ENCODE peak calls at places on chromosomes 6 and 20, in six cellular contexts. R is fibroblast of the aortic adventitia; V is tibial artery; M is stimulated activated CD8-positive, alpha-beta memory T cell treated with anti-CD3 and anti-CD28 coated beads, Interleukin-15, amount 100 ng/mL, for 24 hours; X is HEK293T; D is activated T-helper 1 cell treated with anti-CD3 and anti-CD28 coated beads, Interleukin-12 subunit alpha, Interleukin-12 subunit beta, Interleukin-2, Interleukin-4 antibody, amounts not matched to agents 30 ng/mL and 10 ng/mL and 1 ng/mL, durations not matched to agents 14 hours and 24 hours and 36 hours. Z is an unnamed sample.

GRCh38 chr6:167893416-167893815 is 66.7 kb downstream of the AFDN start:
- DNase-seq in R (peak), D (no peak), V (no peak), X (no peak), M (no peak), Z (peak)

GRCh38 chr6:32168350-32168749 is 4.0 kb downstream of the EGFL8 start:
- DNase-seq in D (no peak), R (no peak), M (no peak), X (no peak), V (no peak), Z (no peak)

GRCh38 chr6:14088600-14089168 is 28.9 kb upstream of the CD83 start:
- DNase-seq in X (no peak), R (no peak), D (no peak), M (no peak), V (no peak), Z (no peak)

GRCh38 chr20:61569836-61570235 is 317.8 kb downstream of the CDH4 start:
- DNase-seq in X (no peak), R (no peak), D (no peak), M (no peak), V (no peak), Z (no peak)

GRCh38 chr6:22605736-22606135 is 36.4 kb downstream of the HDGFL1 start:
- DNase-seq in D (no peak), X (no peak), V (no peak), R (no peak), M (no peak), Z (no peak)

GRCh38 chr6:160974304-160974771 is 17.2 kb upstream of the MAP3K4 start:
- DNase-seq in M (no peak), V (no peak), R (peak), X (no peak), D (no peak), Z (no peak)

GRCh38 chr6:11450061-11450460 is 87.5 kb upstream of the TMEM170B start:
- DNase-seq in M (no peak), X (no peak), V (no peak), D (no peak), R (no peak), Z (no peak)

GRCh38 chr20:50957276-50957675 is 1.1 kb downstream of the DPM1 start:
- DNase-seq in R (peak), M (no peak), V (no peak), D (no peak), X (no peak), Z (no peak)

GRCh38 chr20:56995635-56996075 is 270.8 kb downstream of the BMP7 start:
- DNase-seq in M (no peak), D (no peak), X (peak), V (no peak), R (no peak), Z (peak)

GRCh38 chr20:62381842-62382241 is 5.1 kb upstream of the RPS21 start:
- DNase-seq in V (no peak), D (no peak), R (no peak), M (no peak), X (no peak), Z (no peak)

GRCh38 chr6:77010931-77011542 is 452.3 kb downstream of the HTR1B start:
- DNase-seq in D (no peak), V (no peak), X (no peak), R (no peak), M (no peak), Z (no peak)

GRCh38 chr6:72624557-72625160 is 2.8 kb downstream of the KCNQ5 start:
- DNase-seq in M (no peak), X (peak), V (no peak), R (peak), D (no peak), Z (no peak)

GRCh38 chr6:99348823-99349619 is 453 bp downstream of the FAXC start:
- DNase-seq in X (peak), D (no peak), M (no peak), V (no peak), R (no peak), Z (no peak)

GRCh38 chr20:9617940-9618339 is 103.5 kb downstream of the LAMP5 start:
- DNase-seq in D (no peak), M (no peak), R (peak), V (no peak), X (peak), Z (no peak)

GRCh38 chr20:17650301-17650761 is 31.7 kb downstream of the RRBP1 start:
- DNase-seq in M (no peak), V (peak), R (peak), X (no peak), D (no peak), Z (no peak)

GRCh38 chr20:31990958-31991705 is 19.1 kb upstream of the CCM2L start:
- DNase-seq in V (no peak), D (no peak), M (no peak), X (no peak), R (no peak), Z (no peak)

GRCh38 chr6:122654016-122654415 is 43.8 kb downstream of the PKIB start:
- DNase-seq in D (no peak), R (peak), V (no peak), M (no peak), X (no peak), Z (no peak)

GRCh38 chr6:149129401-149130077 is 188.0 kb upstream of the TAB2 start:
- DNase-seq in X (no peak), D (no peak), M (no peak), V (peak), R (peak), Z (no peak)

GRCh38 chr20:52171025-52171424 is 20.6 kb downstream of the ZFP64 start:
- DNase-seq in X (no peak), M (no peak), V (no peak), R (no peak), D (no peak), Z (no peak)

GRCh38 chr6:56534680-56535419 is 107.8 kb downstream of the DST start:
- DNase-seq in D (no peak), X (no peak), R (no peak), V (no peak), M (no peak), Z (peak)

GRCh38 chr6:166542580-166542912 is 43.9 kb downstream of the RAMACL start:
- DNase-seq in D (no peak), X (no peak), M (no peak), R (no peak), V (no peak), Z (no peak)

GRCh38 chr6:16129623-16130243 is 847 bp downstream of the MYLIP start:
- DNase-seq in V (no peak), R (peak), M (no peak), X (no peak), D (peak), Z (no peak)

GRCh38 chr20:41592516-41593192 is 25.5 kb downstream of the CHD6 start:
- DNase-seq in V (no peak), X (no peak), R (no peak), D (no peak), M (no peak), Z (no peak)

GRCh38 chr6:32129297-32130088 is 595 bp downstream of the FKBPL start:
- DNase-seq in X (no peak), V (no peak), M (no peak), D (no peak), R (no peak), Z (no peak)

GRCh38 chr20:51715873-51716215 is 52.3 kb downstream of the ATP9A start:
- DNase-seq in R (no peak), D (no peak), X (no peak), M (no peak), V (no peak), Z (no peak)

GRCh38 chr6:111337715-111338333 is 145.2 kb downstream of the REV3L start:
- DNase-seq in X (no peak), V (no peak), M (no peak), R (no peak), D (no peak), Z (no peak)

GRCh38 chr6:116616757-116617093 is 446 bp downstream of the RSPH4A start:
- DNase-seq in X (peak), V (no peak), D (no peak), R (no peak), M (no peak), Z (no peak)

GRCh38 chr6:133170602-133171001 is 70.6 kb upstream of the EYA4 start:
- DNase-seq in D (no peak), V (no peak), X (no peak), R (no peak), M (no peak), Z (no peak)